ENCODE peak calls at places on chromosomes 12 and 14, in ten cellular contexts. B is Peyer's patch, A is thoracic aorta, Q is choroid plexus epithelial cell, H is A549, T is cardiac muscle cell, J is fibroblast of mammary gland, S is foreskin fibroblast, V is mammary epithelial cell, X is pancreas. Y is an unnamed sample.

GRCh38 chr12:2691001-2691339 is 103.8 kb upstream of the FKBP4 start:
- DNase-seq in B (peak), A (no peak), Q (peak), H (no peak), T (peak), J (peak), S (peak), V (no peak), X (no peak), Y (no peak)

GRCh38 chr12:109531411-109531810 is 41.9 kb downstream of the MMAB start:
- DNase-seq in B (no peak), A (no peak), Q (no peak), H (no peak), T (no peak), J (no peak), S (no peak), V (no peak), X (no peak), Y (no peak)

GRCh38 chr12:110913119-110914056 is 7.0 kb downstream of the MYL2 start:
- DNase-seq in B (no peak), A (no peak), Q (no peak), H (no peak), T (no peak), J (no peak), S (no peak), V (no peak), X (no peak), Y (no peak)

GRCh38 chr12:131948166-131948712 is 1.5 kb upstream of the EP400 start:
- DNase-seq in B (no peak), A (no peak), Q (no peak), H (no peak), T (peak), J (no peak), S (no peak), V (no peak), X (no peak), Y (no peak)

GRCh38 chr14:104250175-104250574 is 111.8 kb downstream of the KIF26A start:
- DNase-seq in B (no peak), A (no peak), Q (no peak), H (no peak), T (no peak), J (no peak), S (no peak), V (no peak), X (no peak), Y (no peak)

GRCh38 chr14:70658899-70659298 is 17.2 kb downstream of the TTC9 start:
- DNase-seq in B (peak), A (no peak), Q (no peak), H (no peak), T (no peak), J (no peak), S (no peak), V (no peak), X (no peak), Y (no peak)

GRCh38 chr14:94111276-94112095 is 950 bp downstream of the IFI27 start:
- DNase-seq in B (no peak), A (no peak), Q (no peak), H (no peak), T (no peak), J (no peak), S (no peak), V (no peak), X (no peak), Y (no peak)

GRCh38 chr12:47033797-47034555 is 45.4 kb upstream of the PCED1B start:
- DNase-seq in B (no peak), A (no peak), Q (no peak), H (no peak), T (peak), J (no peak), S (no peak), V (peak), X (no peak), Y (no peak)

GRCh38 chr14:89702151-89702936 is 252.2 kb downstream of the EFCAB11 start:
- DNase-seq in B (no peak), A (no peak), Q (peak), H (no peak), T (peak), J (peak), S (peak), V (no peak), X (peak), Y (peak)

GRCh38 chr14:30558362-30558674 is 640 bp upstream of the G2E3 start:
- DNase-seq in B (no peak), A (no peak), Q (no peak), H (no peak), T (no peak), J (no peak), S (no peak), V (no peak), X (no peak), Y (no peak)

GRCh38 chr14:73057939-73058223 is 453 bp upstream of the RBM25 start:
- DNase-seq in B (no peak), A (no peak), Q (no peak), H (no peak), T (no peak), J (no peak), S (no peak), V (no peak), X (no peak), Y (no peak)

GRCh38 chr14:91144425-91145145 is 30.7 kb downstream of the DGLUCY start:
- DNase-seq in B (no peak), A (no peak), Q (peak), H (no peak), T (peak), J (peak), S (peak), V (no peak), X (no peak), Y (no peak)

GRCh38 chr12:70351076-70351475 is 15.0 kb upstream of the KCNMB4 start:
- DNase-seq in B (no peak), A (no peak), Q (no peak), H (no peak), T (no peak), J (no peak), S (no peak), V (no peak), X (no peak), Y (no peak)

GRCh38 chr12:57632369-57632897 is 568 bp downstream of the B4GALNT1 start:
- DNase-seq in B (no peak), A (no peak), Q (no peak), H (no peak), T (no peak), J (no peak), S (no peak), V (peak), X (no peak), Y (no peak)

GRCh38 chr12:19844224-19844623 is 404.9 kb downstream of the AEBP2 start:
- DNase-seq in B (no peak), A (no peak), Q (no peak), H (no peak), T (no peak), J (no peak), S (no peak), V (no peak), X (no peak), Y (no peak)

GRCh38 chr14:70189678-70190077 is 927 bp upstream of the SLC8A3 start:
- DNase-seq in B (no peak), A (no peak), Q (no peak), H (no peak), T (no peak), J (no peak), S (no peak), V (no peak), X (no peak), Y (no peak)

GRCh38 chr14:74251546-74252030 is 12.3 kb downstream of the VSX2 start:
- DNase-seq in B (peak), A (peak), Q (peak), H (peak), T (peak), J (peak), S (peak), V (peak), X (peak), Y (peak)

GRCh38 chr14:35878272-35879140 is 52.4 kb downstream of the BRMS1L start:
- DNase-seq in B (no peak), A (no peak), Q (peak), H (peak), T (peak), J (peak), S (peak), V (peak), X (no peak), Y (peak)

GRCh38 chr12:4134434-4134762 is 139.2 kb upstream of the CCND2 start:
- DNase-seq in B (no peak), A (no peak), Q (no peak), H (no peak), T (no peak), J (no peak), S (no peak), V (no peak), X (no peak), Y (no peak)

GRCh38 chr14:54772451-54772881 is 130.2 kb downstream of the GCH1 start:
- DNase-seq in B (no peak), A (no peak), Q (peak), H (peak), T (peak), J (peak), S (peak), V (no peak), X (no peak), Y (no peak)
- H3K4me3 ChIP-seq in B (no peak), A (peak), Q (no peak), H (peak), T (no peak), J (peak), S (peak), V (no peak), X (no peak), Y (no peak)

DNA sequence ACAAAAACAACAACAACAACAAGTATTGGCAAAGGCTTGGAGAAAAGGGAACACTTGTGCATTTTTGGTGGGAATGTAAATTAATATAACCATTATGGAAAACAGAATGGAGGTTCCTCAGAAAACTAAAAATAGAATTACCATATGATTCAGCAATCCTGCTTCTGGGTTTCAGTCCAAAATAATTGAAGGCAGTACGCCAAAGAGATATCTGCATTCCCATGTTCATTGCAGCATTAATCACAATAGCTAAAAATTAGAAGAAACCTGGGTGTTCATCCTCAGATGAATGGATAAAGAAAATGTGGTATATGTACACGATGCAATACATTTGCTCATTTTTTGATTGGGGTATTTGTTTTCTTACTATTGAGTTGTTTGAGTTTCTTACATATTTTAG is 813.0 kb downstream of the NRXN3 start:
- DNase-seq in B (no peak), A (no peak), Q (peak), H (no peak), T (peak), J (peak), S (no peak), V (no peak), X (no peak), Y (peak)
- H3K4me3 ChIP-seq in B (no peak), A (no peak), Q (no peak), H (no peak), T (no peak), J (no peak), S (no peak), V (no peak), X (no peak), Y (no peak)

GRCh38 chr14:23559010-23559920 is 3.2 kb downstream of the THTPA start:
- DNase-seq in B (peak), A (no peak), Q (peak), H (peak), T (peak), J (peak), S (no peak), V (no peak), X (no peak), Y (no peak)
- H3K4me3 ChIP-seq in B (no peak), A (no peak), Q (no peak), H (no peak), T (no peak), J (no peak), S (no peak), V (no peak), X (no peak), Y (no peak)

GRCh38 chr12:1054103-1054838 is 63.2 kb downstream of the ERC1 start:
- DNase-seq in B (no peak), A (no peak), Q (no peak), H (no peak), T (peak), J (no peak), S (no peak), V (no peak), X (no peak), Y (no peak)
- H3K4me3 ChIP-seq in B (no peak), A (no peak), Q (no peak), H (no peak), T (no peak), J (no peak), S (no peak), V (no peak), X (no peak), Y (no peak)

GRCh38 chr14:102544745-102545460 is 35.3 kb upstream of the ANKRD9 start:
- DNase-seq in B (no peak), A (no peak), Q (no peak), H (no peak), T (no peak), J (no peak), S (no peak), V (no peak), X (no peak), Y (no peak)
- H3K4me3 ChIP-seq in B (peak), A (peak), Q (no peak), H (no peak), T (no peak), J (no peak), S (no peak), V (no peak), X (no peak), Y (no peak)

GRCh38 chr12:116635487-116635886 is 76.3 kb downstream of the MAP1LC3B2 start:
- DNase-seq in B (peak), A (no peak), Q (no peak), H (no peak), T (no peak), J (no peak), S (no peak), V (no peak), X (no peak), Y (no peak)
- H3K4me3 ChIP-seq in B (no peak), A (no peak), Q (no peak), H (no peak), T (no peak), J (no peak), S (no peak), V (no peak), X (no peak), Y (no peak)